ENCODE peak calls at places on chromosomes 12 and 14, in four cellular contexts. R is GM06990; W is stimulated activated CD4-positive, alpha-beta T cell treated with anti-CD3 and anti-CD28 coated beads, Interleukin-15, amount 100 ng/mL, for 1 hour; N is GM10248. V is an unnamed sample.

GRCh38 chr14:69484444-69485113 is at the start of gene PLEKHD1:
- DNase-seq in N (no peak), R (no peak), W (no peak), V (peak; percentile 89)

GRCh38 chr14:100711493-100711892 is 15.2 kb upstream of the DLK1 start:
- DNase-seq in N (no peak), R (no peak), W (no peak), V (no peak)

GRCh38 chr12:12883369-12884001 is 7.9 kb upstream of the GPRC5A start:
- DNase-seq in R (no peak), W (no peak), N (no peak), V (peak; percentile 60)

GRCh38 chr12:12723681-12724420 is 6.7 kb downstream of the CDKN1B start:
- DNase-seq in R (peak; percentile 71), N (no peak), W (no peak), V (peak; percentile 44)

GRCh38 chr12:126811401-126811800 is 1455.6 kb upstream of the TMEM132C start:
- DNase-seq in W (no peak), N (no peak), R (no peak), V (no peak)

GRCh38 chr12:121465921-121466799 is 66.2 kb downstream of the RNF34 start:
- DNase-seq in R (peak; percentile 65), N (peak; percentile 36), W (peak; percentile 31), V (no peak)

GRCh38 chr12:46493352-46494209 is 121.0 kb upstream of the SLC38A2 start:
- DNase-seq in N (no peak), W (no peak), R (no peak), V (no peak)

GRCh38 chr14:63642229-63642611 is 549 bp upstream of the WDR89 start:
- DNase-seq in R (no peak), N (peak; percentile 83), W (peak; percentile 27), V (peak; percentile 88)

GRCh38 chr12:8664228-8664963 is 1.8 kb upstream of the MFAP5 start:
- DNase-seq in R (no peak), W (no peak), N (no peak), V (no peak)

GRCh38 chr14:73777420-73777819 is 63.2 kb upstream of the PNMA1 start:
- DNase-seq in R (no peak), W (no peak), N (no peak), V (peak; percentile 67)

GRCh38 chr12:70417121-70417520 is 51.0 kb downstream of the KCNMB4 start:
- DNase-seq in W (no peak), N (no peak), R (no peak), V (no peak)

GRCh38 chr14:100449225-100449987 is 126.3 kb downstream of the SLC25A47 start:
- DNase-seq in W (no peak), R (no peak), N (no peak), V (peak; percentile 37)

GRCh38 chr12:122834229-122834920 is 882 bp upstream of the HIP1R start:
- DNase-seq in W (no peak), N (no peak), R (no peak), V (peak; percentile 51)

GRCh38 chr12:107461222-107461980 is 224.2 kb upstream of the PWP1 start:
- DNase-seq in R (no peak), N (no peak), W (no peak), V (no peak)

GRCh38 chr12:80837342-80837978 is 100.3 kb downstream of the LIN7A start:
- DNase-seq in N (no peak), R (no peak), W (no peak), V (no peak)

GRCh38 chr12:81759215-81759991 is at the start of gene PPFIA2:
- DNase-seq in W (no peak), R (no peak), N (peak; percentile 8), V (peak; percentile 72)

GRCh38 chr12:111211910-111212757 is 156.8 kb downstream of the PHETA1 start:
- DNase-seq in W (no peak), R (no peak), N (no peak), V (no peak)

GRCh38 chr12:6141048-6141447 is 16.6 kb upstream of the VWF start:
- DNase-seq in W (no peak), R (no peak), N (no peak), V (no peak)

GRCh38 chr12:13028825-13029570 is 15.2 kb upstream of the FAM234B start:
- DNase-seq in R (no peak), W (no peak), N (no peak), V (no peak)

GRCh38 chr12:51926718-51927117 is 19.4 kb downstream of the ACVRL1 start:
- DNase-seq in N (no peak), W (peak; percentile 31), R (peak; percentile 29), V (peak; percentile 58)

GRCh38 chr12:111088409-111088808 is 168.0 kb upstream of the MYL2 start:
- DNase-seq in N (no peak), R (no peak), W (no peak), V (no peak)

GRCh38 chr12:56931474-56931978 is 2.7 kb downstream of the SDR9C7 start:
- DNase-seq in W (no peak), N (no peak), R (peak; percentile 27), V (no peak)

GRCh38 chr14:31945074-31945613 is 132.0 kb upstream of the ARHGAP5 start:
- DNase-seq in R (peak; percentile 29), N (no peak), W (no peak), V (no peak)

GRCh38 chr14:103317251-103317650 is 16.8 kb upstream of the EIF5 start:
- DNase-seq in R (no peak), W (no peak), N (no peak), V (no peak)

GRCh38 chr12:72729451-72730010 is 457.4 kb downstream of the TRHDE start:
- DNase-seq in N (no peak), R (no peak), W (no peak), V (no peak)

GRCh38 chr14:89256273-89256672 is 160.8 kb downstream of the FOXN3 start:
- DNase-seq in R (no peak), W (no peak), N (no peak), V (no peak)

GRCh38 chr12:13347241-13348043 is 150.9 kb downstream of the EMP1 start:
- DNase-seq in W (peak; percentile 10), N (no peak), R (no peak), V (no peak)

GRCh38 chr12:109544955-109545531 is 28.3 kb downstream of the MMAB start:
- DNase-seq in R (no peak), N (no peak), W (no peak), V (no peak)

GRCh38 chr12:89706551-89707348 is 1.9 kb downstream of the ATP2B1 start:
- DNase-seq in N (peak; percentile 8), R (peak; percentile 30), W (no peak), V (no peak)

GRCh38 chr12:65615091-65615490 is 209.2 kb upstream of the HMGA2 start:
- DNase-seq in R (no peak), N (no peak), W (no peak), V (no peak)

GRCh38 chr12:97164936-97165335 is 257.9 kb downstream of the NEDD1 start:
- DNase-seq in N (no peak), W (no peak), R (no peak), V (no peak)

GRCh38 chr12:123494124-123494843 is 36.3 kb downstream of the SNRNP35 start:
- DNase-seq in R (no peak), N (no peak), W (no peak), V (no peak)

V was measured in upper lobe of left lung.